ENCODE peak calls at places on chromosomes 2 and 18, in nine cellular contexts. G, A, W, R, T, X, H, F and D are unnamed samples.

GRCh38 chr2:166239548-166239947 is 111.7 kb upstream of the SCN1A start:
- DNase-seq in G (peak), A (peak), W (peak), R (no peak), T (peak), X (no peak), H (peak), F (no peak), D (peak)

GRCh38 chr2:236867441-236868260 is 218.0 kb upstream of the COPS8 start:
- DNase-seq in G (peak), A (no peak), W (no peak), R (no peak), T (no peak), X (no peak), H (no peak), F (no peak), D (no peak)

GRCh38 chr2:123532999-123533398 is 492.1 kb upstream of the CNTNAP5 start:
- DNase-seq in G (no peak), A (no peak), W (no peak), R (no peak), T (no peak), X (no peak), H (no peak), F (no peak), D (no peak)

GRCh38 chr2:69539549-69539908 is 102.3 kb upstream of the NFU1 start:
- DNase-seq in G (no peak), A (no peak), W (no peak), R (no peak), T (no peak), X (no peak), H (no peak), F (no peak), D (no peak)

GRCh38 chr2:241893265-241893664 is 23.7 kb downstream of the RTP5 start:
- DNase-seq in G (no peak), A (no peak), W (no peak), R (peak), T (no peak), X (peak), H (no peak), F (peak), D (no peak)

GRCh38 chr2:85843543-85843942 is 45.2 kb downstream of the ST3GAL5 start:
- DNase-seq in G (no peak), A (peak), W (no peak), R (no peak), T (peak), X (no peak), H (no peak), F (no peak), D (no peak)

GRCh38 chr2:19649107-19649506 is 252.7 kb downstream of the TTC32 start:
- DNase-seq in G (peak), A (no peak), W (peak), R (no peak), T (peak), X (no peak), H (no peak), F (no peak), D (no peak)

GRCh38 chr2:5442736-5443135 is 249.4 kb upstream of the SOX11 start:
- DNase-seq in G (no peak), A (no peak), W (no peak), R (no peak), T (no peak), X (no peak), H (no peak), F (no peak), D (no peak)

GRCh38 chr2:4827836-4828235 is 864.3 kb upstream of the SOX11 start:
- DNase-seq in G (no peak), A (no peak), W (no peak), R (no peak), T (no peak), X (no peak), H (no peak), F (no peak), D (no peak)

GRCh38 chr2:28623582-28624405 is 127.8 kb upstream of the PPP1CB start:
- DNase-seq in G (no peak), A (no peak), W (no peak), R (no peak), T (no peak), X (peak), H (no peak), F (peak), D (no peak)

GRCh38 chr2:238912916-238913875 is 65.3 kb downstream of the TWIST2 start:
- DNase-seq in G (no peak), A (no peak), W (peak), R (peak), T (no peak), X (no peak), H (no peak), F (peak), D (no peak)

GRCh38 chr2:28950941-28951630 is 30.0 kb upstream of the TOGARAM2 start:
- DNase-seq in G (no peak), A (no peak), W (no peak), R (no peak), T (peak), X (no peak), H (no peak), F (no peak), D (no peak)

GRCh38 chr2:70469435-70469834 is 84.2 kb downstream of the TGFA start:
- DNase-seq in G (no peak), A (no peak), W (no peak), R (no peak), T (no peak), X (no peak), H (no peak), F (no peak), D (no peak)

GRCh38 chr2:68336192-68336591 is 16.4 kb upstream of the CNRIP1 start:
- DNase-seq in G (peak), A (no peak), W (peak), R (no peak), T (peak), X (no peak), H (peak), F (no peak), D (no peak)

GRCh38 chr2:174590928-174591648 is 6.5 kb downstream of the WIPF1 start:
- DNase-seq in G (peak), A (peak), W (peak), R (no peak), T (peak), X (no peak), H (no peak), F (no peak), D (no peak)

GRCh38 chr18:79487198-79488165 is 91.8 kb downstream of the NFATC1 start:
- DNase-seq in G (no peak), A (no peak), W (no peak), R (peak), T (no peak), X (peak), H (no peak), F (peak), D (no peak)

GRCh38 chr2:23918837-23919489 is 8.0 kb downstream of the ATAD2B start:
- DNase-seq in G (no peak), A (no peak), W (peak), R (no peak), T (no peak), X (no peak), H (no peak), F (no peak), D (no peak)

GRCh38 chr18:49527631-49528327 is 34.1 kb upstream of the LIPG start:
- DNase-seq in G (no peak), A (peak), W (no peak), R (no peak), T (no peak), X (no peak), H (no peak), F (no peak), D (no peak)

GRCh38 chr2:219155054-219155644 is 5.5 kb downstream of the NHEJ1 start:
- DNase-seq in G (peak), A (peak), W (peak), R (no peak), T (peak), X (no peak), H (no peak), F (no peak), D (no peak)

GRCh38 chr18:60686142-60686541 is 313.6 kb upstream of the MC4R start:
- DNase-seq in G (no peak), A (no peak), W (peak), R (no peak), T (no peak), X (no peak), H (no peak), F (no peak), D (no peak)

GRCh38 chr2:12928197-12928596 is 211.5 kb downstream of the TRIB2 start:
- DNase-seq in G (peak), A (peak), W (peak), R (no peak), T (peak), X (no peak), H (peak), F (no peak), D (no peak)

GRCh38 chr2:23753291-23754006 is 173.5 kb downstream of the ATAD2B start:
- DNase-seq in G (peak), A (no peak), W (no peak), R (no peak), T (no peak), X (no peak), H (no peak), F (no peak), D (no peak)

GRCh38 chr2:162890690-162891311 is 52.2 kb upstream of the KCNH7 start:
- DNase-seq in G (peak), A (peak), W (peak), R (no peak), T (peak), X (no peak), H (peak), F (no peak), D (peak)

GRCh38 chr2:218501665-218502064 is 66.5 kb downstream of the USP37 start:
- DNase-seq in G (peak), A (no peak), W (peak), R (no peak), T (peak), X (no peak), H (no peak), F (no peak), D (no peak)

GRCh38 chr2:51322612-51323011 is 290.7 kb upstream of the NRXN1 start:
- DNase-seq in G (no peak), A (no peak), W (no peak), R (no peak), T (no peak), X (no peak), H (no peak), F (no peak), D (no peak)

GRCh38 chr18:6219116-6219717 is 195.5 kb downstream of the L3MBTL4 start:
- DNase-seq in G (peak), A (peak), W (peak), R (peak), T (peak), X (no peak), H (no peak), F (no peak), D (no peak)

GRCh38 chr2:63865159-63865799 is 23.6 kb downstream of the UGP2 start:
- DNase-seq in G (no peak), A (no peak), W (peak), R (no peak), T (peak), X (no peak), H (no peak), F (no peak), D (no peak)

GRCh38 chr2:122539920-122540319 is 784.5 kb downstream of the TSN start:
- DNase-seq in G (no peak), A (no peak), W (no peak), R (no peak), T (no peak), X (no peak), H (no peak), F (no peak), D (no peak)

GRCh38 chr2:164675027-164675426 is 53.7 kb upstream of the GRB14 start:
- DNase-seq in G (no peak), A (no peak), W (no peak), R (no peak), T (peak), X (no peak), H (no peak), F (no peak), D (no peak)

GRCh38 chr2:32900246-32901000 is 46.3 kb upstream of the LTBP1 start:
- DNase-seq in G (no peak), A (no peak), W (no peak), R (no peak), T (no peak), X (no peak), H (no peak), F (no peak), D (no peak)